ENCODE peak calls at places on chromosome 11, in four cellular contexts. I is tibial nerve; K is CD8-positive, alpha-beta memory T cell; B is lung. P is an unnamed sample.

GRCh38 chr11:109869536-109869935 is 223.7 kb upstream of the ZC3H12C start:
- DNase-seq in K (no peak), B (no peak), I (no peak), P (no peak)

GRCh38 chr11:130592056-130592455 is 143.6 kb downstream of the ADAMTS15 start:
- DNase-seq in I (no peak), B (no peak), K (no peak), P (no peak)

GRCh38 chr11:86314636-86315035 is 12.6 kb downstream of the HIKESHI start:
- DNase-seq in I (no peak), K (no peak), B (no peak), P (no peak)

GRCh38 chr11:130980463-130980862 is 64.2 kb upstream of the SNX19 start:
- DNase-seq in B (no peak), K (no peak), I (no peak), P (no peak)

GRCh38 chr11:62143727-62144126 is 19.9 kb downstream of the INCENP start:
- DNase-seq in K (no peak), B (no peak), I (peak), P (no peak)

GRCh38 chr11:111788051-111788450 is 21.9 kb upstream of the PPP2R1B start:
- DNase-seq in I (no peak), K (no peak), B (no peak), P (no peak)

GRCh38 chr11:83971063-83971462 is 684.9 kb upstream of the CCDC90B start:
- DNase-seq in B (no peak), K (no peak), I (no peak), P (peak)

GRCh38 chr11:44711113-44711512 is 15.6 kb upstream of the TSPAN18 start:
- DNase-seq in I (no peak), K (no peak), B (no peak), P (no peak)

GRCh38 chr11:129905402-129905801 is 10.0 kb upstream of the NFRKB start:
- DNase-seq in B (no peak), I (no peak), K (no peak), P (no peak)

GRCh38 chr11:128482512-128483191 is 104.7 kb downstream of the ETS1 start:
- DNase-seq in I (no peak), K (no peak), B (no peak), P (no peak)

GRCh38 chr11:12674571-12674935 is 332 bp downstream of the TEAD1 start:
- DNase-seq in K (no peak), I (no peak), B (no peak), P (no peak)

GRCh38 chr11:107682182-107682971 is 29.5 kb downstream of the SLN start:
- DNase-seq in B (no peak), K (no peak), I (no peak), P (no peak)

GRCh38 chr11:85195934-85196333 is 431.2 kb downstream of the DLG2 start:
- DNase-seq in B (no peak), I (no peak), K (no peak), P (no peak)

GRCh38 chr11:125784678-125785077 is 3.2 kb upstream of the PATE3 start:
- DNase-seq in B (no peak), K (no peak), I (no peak), P (no peak)

GRCh38 chr11:65487467-65488272 is 11.2 kb upstream of the MALAT1 start:
- DNase-seq in K (no peak), I (peak), B (peak), P (peak)

GRCh38 chr11:8325905-8326304 is 62.2 kb upstream of the LMO1 start:
- DNase-seq in K (no peak), B (no peak), I (no peak), P (no peak)

GRCh38 chr11:125371451-125371935 is 124.6 kb downstream of the FEZ1 start:
- DNase-seq in K (no peak), I (no peak), B (no peak), P (no peak)

GRCh38 chr11:129861702-129862107 is 33.7 kb downstream of the NFRKB start:
- DNase-seq in K (no peak), I (no peak), B (peak), P (no peak)

GRCh38 chr11:121961228-121961860 is 154.7 kb downstream of the BLID start:
- DNase-seq in B (no peak), I (no peak), K (no peak), P (no peak)

GRCh38 chr11:94909371-94909820 is 64.0 kb downstream of the CWC15 start:
- DNase-seq in K (no peak), B (no peak), I (no peak), P (no peak)

GRCh38 chr11:72229925-72230763 is 5.6 kb downstream of the INPPL1 start:
- DNase-seq in B (no peak), K (no peak), I (no peak), P (no peak)

GRCh38 chr11:1310772-1311468 is 1.5 kb upstream of the TOLLIP start:
- DNase-seq in K (peak), B (no peak), I (no peak), P (no peak)

GRCh38 chr11:975824-976223 is 50.2 kb downstream of the AP2A2 start:
- DNase-seq in B (no peak), K (no peak), I (no peak), P (no peak)

GRCh38 chr11:34626393-34626792 is 5.5 kb downstream of the EHF start:
- DNase-seq in B (no peak), I (no peak), K (no peak), P (no peak)

GRCh38 chr11:130947889-130948288 is 31.6 kb upstream of the SNX19 start:
- DNase-seq in I (no peak), B (no peak), K (no peak), P (no peak)

GRCh38 chr11:104372111-104372510 is 208.2 kb upstream of the PDGFD start:
- DNase-seq in B (no peak), I (no peak), K (no peak), P (no peak)
- H3K27ac ChIP-seq in B (no peak), I (no peak), K (no peak), P (no peak)

DNA sequence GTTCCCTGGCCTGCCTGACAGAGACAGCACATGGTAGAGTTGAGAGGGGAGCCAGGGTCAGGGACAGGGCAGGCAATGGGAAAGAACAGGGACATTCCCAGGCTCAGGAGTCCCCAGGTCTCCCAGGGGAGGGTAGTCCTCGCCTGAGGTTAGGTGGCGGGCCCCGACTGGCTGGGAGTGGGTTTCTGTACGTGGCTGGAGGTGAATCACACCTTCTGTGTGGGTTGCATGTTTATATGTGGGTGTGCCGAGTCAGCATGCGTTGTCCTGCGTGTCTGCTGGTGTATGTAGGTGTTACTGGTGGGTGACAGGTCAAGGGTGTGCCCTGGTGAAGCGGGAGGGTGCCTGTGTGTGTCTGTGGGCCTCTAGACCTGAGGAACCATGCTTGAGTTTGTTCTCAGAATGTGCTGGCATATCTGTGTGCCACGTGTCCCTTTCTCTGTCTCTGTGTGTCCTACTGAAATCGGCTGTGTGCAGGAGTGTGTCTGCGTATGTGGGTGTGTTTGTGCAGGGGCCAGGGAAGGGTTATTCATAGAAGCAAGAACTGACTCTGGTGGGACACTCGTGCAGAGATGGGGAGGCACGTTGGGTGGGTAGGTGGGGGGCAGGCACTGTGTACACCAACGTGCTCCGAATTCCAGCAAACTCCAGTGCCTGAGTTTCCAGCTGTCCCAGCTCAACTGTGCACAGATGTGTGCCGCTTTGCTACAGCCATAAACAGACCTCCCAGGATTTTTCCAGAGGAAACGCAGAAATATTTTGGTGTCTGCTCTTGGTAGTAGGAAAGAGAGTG is 23.8 kb upstream of the OAF start:
- DNase-seq in K (no peak), B (no peak), I (no peak), P (no peak)
- H3K27ac ChIP-seq in K (no peak), B (peak), I (peak), P (no peak)

GRCh38 chr11:73384871-73385692 is 8.9 kb downstream of the RELT start:
- DNase-seq in B (peak), K (no peak), I (no peak), P (no peak)
- H3K27ac ChIP-seq in B (peak), K (peak), I (peak), P (peak)

GRCh38 chr11:123065634-123066033 is 3.7 kb upstream of the HSPA8 start:
- DNase-seq in I (no peak), B (no peak), K (no peak), P (no peak)

GRCh38 chr11:123062158-123062891 is 389 bp upstream of the HSPA8 start:
- DNase-seq in B (peak), K (peak), I (peak), P (peak)

GRCh38 chr11:123063396-123064267 is 1.7 kb upstream of the HSPA8 start:
- DNase-seq in I (no peak), K (no peak), B (peak), P (no peak)

GRCh38 chr11:123062892-123063395 is 1.0 kb upstream of the HSPA8 start:
- DNase-seq in K (no peak), I (no peak), B (no peak), P (no peak)

DNA sequence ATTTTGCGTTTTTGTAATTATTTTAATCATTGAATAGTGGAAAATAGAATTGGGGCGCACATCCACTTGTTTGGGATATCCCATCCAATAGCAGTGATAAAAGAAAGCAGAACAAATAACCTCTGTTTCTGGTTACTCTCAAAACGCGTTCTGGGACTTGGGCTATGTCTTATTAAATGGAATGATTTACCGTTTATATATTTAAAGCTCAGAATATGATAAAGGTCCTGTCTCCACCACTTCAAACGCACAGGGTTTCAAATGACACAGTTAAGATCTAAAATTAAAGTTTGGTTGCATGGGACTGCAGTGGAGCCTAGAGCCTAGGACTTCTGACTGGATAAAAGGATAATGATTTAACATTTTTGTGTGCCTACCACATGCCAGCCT is 2.3 kb upstream of the HSPA8 start:
- DNase-seq in K (no peak), B (no peak), I (no peak), P (no peak)
- H3K27ac ChIP-seq in K (peak), B (peak), I (peak), P (peak)

GRCh38 chr11:14185461-14185860 is 173.5 kb downstream of the RRAS2 start:
- DNase-seq in B (no peak), K (no peak), I (no peak), P (no peak)

GRCh38 chr11:14186376-14186775 is 172.6 kb downstream of the RRAS2 start:
- DNase-seq in K (no peak), I (no peak), B (no peak), P (no peak)

GRCh38 chr11:14193644-14194043 is 165.3 kb downstream of the RRAS2 start:
- DNase-seq in B (no peak), K (no peak), I (no peak), P (no peak)

GRCh38 chr11:14190992-14191773 is 167.8 kb downstream of the RRAS2 start:
- DNase-seq in K (no peak), B (no peak), I (no peak), P (no peak)

GRCh38 chr11:14189874-14190273 is 169.1 kb downstream of the RRAS2 start:
- DNase-seq in K (no peak), B (peak), I (peak), P (no peak)
- H3K27ac ChIP-seq in K (no peak), B (peak), I (peak), P (peak)

GRCh38 chr11:27497284-27497866 is 9.2 kb downstream of the LIN7C start:
- DNase-seq in I (no peak), K (no peak), B (no peak), P (no peak)
- H3K27ac ChIP-seq in I (no peak), K (no peak), B (no peak), P (no peak)

P was measured in caudate nucleus.